ENCODE peak calls at places on chromosome 1, in six cellular contexts. One of them, this sample, is unnamed.

GRCh38 chr1:165905853-165906252 is 78.4 kb downstream of the UCK2 start:
- DNase-seq in hypothalamus: no peak
- DNase-seq in D341Med: no peak
- DNase-seq in iPS DF 19.7: no peak
- DNase-seq in uterus: no peak
- DNase-seq in SW480: no peak
- DNase-seq in this sample: no peak

GRCh38 chr1:58781541-58782307 is 2.1 kb downstream of the JUN start:
- DNase-seq in D341Med: peak
- DNase-seq in SW480: peak
- DNase-seq in uterus: peak
- DNase-seq in iPS DF 19.7: no peak
- DNase-seq in hypothalamus: peak
- DNase-seq in this sample: peak

GRCh38 chr1:27318596-27318995 is 3.4 kb upstream of the TMEM222 start:
- DNase-seq in uterus: no peak
- DNase-seq in iPS DF 19.7: no peak
- DNase-seq in hypothalamus: no peak
- DNase-seq in D341Med: no peak
- DNase-seq in SW480: no peak
- DNase-seq in this sample: no peak

GRCh38 chr1:107405241-107405640 is 264.4 kb downstream of the NTNG1 start:
- DNase-seq in SW480: no peak
- DNase-seq in uterus: no peak
- DNase-seq in D341Med: no peak
- DNase-seq in hypothalamus: no peak
- DNase-seq in iPS DF 19.7: no peak
- DNase-seq in this sample: no peak

GRCh38 chr1:216325946-216326345 is 97.3 kb downstream of the USH2A start:
- DNase-seq in D341Med: no peak
- DNase-seq in hypothalamus: no peak
- DNase-seq in SW480: peak
- DNase-seq in uterus: no peak
- DNase-seq in iPS DF 19.7: no peak
- DNase-seq in this sample: no peak

GRCh38 chr1:47646676-47647075 is 208.8 kb downstream of the FOXD2 start:
- DNase-seq in iPS DF 19.7: no peak
- DNase-seq in uterus: no peak
- DNase-seq in hypothalamus: no peak
- DNase-seq in D341Med: no peak
- DNase-seq in SW480: no peak
- DNase-seq in this sample: no peak

GRCh38 chr1:1908506-1908791 is 6.6 kb upstream of the CALML6 start:
- DNase-seq in hypothalamus: no peak
- DNase-seq in uterus: no peak
- DNase-seq in D341Med: no peak
- DNase-seq in SW480: no peak
- DNase-seq in iPS DF 19.7: no peak
- DNase-seq in this sample: no peak

GRCh38 chr1:6178751-6179563 is 1.2 kb downstream of the CHD5 start:
- DNase-seq in uterus: no peak
- DNase-seq in iPS DF 19.7: no peak
- DNase-seq in D341Med: peak
- DNase-seq in SW480: no peak
- DNase-seq in hypothalamus: no peak
- DNase-seq in this sample: no peak

GRCh38 chr1:110084226-110085078 is 14.0 kb upstream of the ALX3 start:
- DNase-seq in uterus: peak
- DNase-seq in SW480: peak
- DNase-seq in D341Med: no peak
- DNase-seq in iPS DF 19.7: no peak
- DNase-seq in hypothalamus: no peak
- DNase-seq in this sample: peak

GRCh38 chr1:178010674-178011073 is 40.8 kb upstream of the SEC16B start:
- DNase-seq in D341Med: no peak
- DNase-seq in SW480: no peak
- DNase-seq in hypothalamus: no peak
- DNase-seq in uterus: no peak
- DNase-seq in iPS DF 19.7: no peak
- DNase-seq in this sample: no peak

GRCh38 chr1:50976890-50977574 is 7.0 kb downstream of the CDKN2C start:
- DNase-seq in iPS DF 19.7: no peak
- DNase-seq in hypothalamus: peak
- DNase-seq in uterus: peak
- DNase-seq in D341Med: peak
- DNase-seq in SW480: peak
- DNase-seq in this sample: peak

GRCh38 chr1:27990920-27991537 is 31.3 kb downstream of the XKR8 start:
- DNase-seq in SW480: no peak
- DNase-seq in D341Med: no peak
- DNase-seq in iPS DF 19.7: no peak
- DNase-seq in uterus: no peak
- DNase-seq in hypothalamus: no peak
- DNase-seq in this sample: no peak

GRCh38 chr1:206924549-206925115 is 2.9 kb upstream of the FCMR start:
- DNase-seq in SW480: no peak
- DNase-seq in uterus: no peak
- DNase-seq in hypothalamus: no peak
- DNase-seq in iPS DF 19.7: no peak
- DNase-seq in D341Med: no peak
- DNase-seq in this sample: no peak

GRCh38 chr1:180636138-180636537 is 4.3 kb downstream of the XPR1 start:
- DNase-seq in SW480: no peak
- DNase-seq in D341Med: peak
- DNase-seq in uterus: no peak
- DNase-seq in hypothalamus: no peak
- DNase-seq in iPS DF 19.7: no peak
- DNase-seq in this sample: no peak

GRCh38 chr1:166283600-166283999 is 116.8 kb upstream of the FAM78B start:
- DNase-seq in hypothalamus: no peak
- DNase-seq in iPS DF 19.7: no peak
- DNase-seq in uterus: no peak
- DNase-seq in D341Med: no peak
- DNase-seq in SW480: no peak
- DNase-seq in this sample: no peak

GRCh38 chr1:154863702-154864174 is 6.3 kb downstream of the KCNN3 start:
- DNase-seq in SW480: peak
- DNase-seq in D341Med: peak
- DNase-seq in uterus: no peak
- DNase-seq in iPS DF 19.7: no peak
- DNase-seq in hypothalamus: no peak
- DNase-seq in this sample: no peak

GRCh38 chr1:225896937-225897549 is 8.1 kb upstream of the LEFTY1 start:
- DNase-seq in hypothalamus: no peak
- DNase-seq in uterus: no peak
- DNase-seq in iPS DF 19.7: no peak
- DNase-seq in SW480: peak
- DNase-seq in D341Med: no peak
- DNase-seq in this sample: peak

GRCh38 chr1:111706921-111707320 is 32.3 kb downstream of the INKA2 start:
- DNase-seq in uterus: no peak
- DNase-seq in D341Med: no peak
- DNase-seq in iPS DF 19.7: no peak
- DNase-seq in hypothalamus: no peak
- DNase-seq in SW480: no peak
- DNase-seq in this sample: no peak

GRCh38 chr1:33169290-33170055 is 12.4 kb downstream of the TRIM62 start:
- DNase-seq in uterus: no peak
- DNase-seq in iPS DF 19.7: no peak
- DNase-seq in D341Med: no peak
- DNase-seq in SW480: no peak
- DNase-seq in hypothalamus: no peak
- DNase-seq in this sample: no peak

GRCh38 chr1:214386747-214387146 is 105.8 kb downstream of the SMYD2 start:
- DNase-seq in SW480: peak
- DNase-seq in D341Med: no peak
- DNase-seq in iPS DF 19.7: no peak
- DNase-seq in hypothalamus: no peak
- DNase-seq in uterus: no peak
- DNase-seq in this sample: no peak

GRCh38 chr1:46691997-46692790 is 20.5 kb downstream of the TEX38 start:
- DNase-seq in hypothalamus: no peak
- DNase-seq in iPS DF 19.7: no peak
- DNase-seq in D341Med: no peak
- DNase-seq in SW480: no peak
- DNase-seq in uterus: no peak
- DNase-seq in this sample: no peak

GRCh38 chr1:98101364-98101763 is 180.5 kb upstream of the DPYD start:
- DNase-seq in hypothalamus: no peak
- DNase-seq in iPS DF 19.7: no peak
- DNase-seq in uterus: no peak
- DNase-seq in SW480: no peak
- DNase-seq in D341Med: no peak
- DNase-seq in this sample: no peak

GRCh38 chr1:24186993-24187790 is at the start of gene IFNLR1:
- DNase-seq in uterus: peak
- DNase-seq in hypothalamus: no peak
- DNase-seq in D341Med: peak
- DNase-seq in iPS DF 19.7: no peak
- DNase-seq in SW480: peak
- DNase-seq in this sample: peak

GRCh38 chr1:117534995-117535467 is 70.8 kb upstream of the TENT5C start:
- DNase-seq in D341Med: peak
- DNase-seq in hypothalamus: no peak
- DNase-seq in iPS DF 19.7: peak
- DNase-seq in SW480: peak
- DNase-seq in uterus: no peak
- DNase-seq in this sample: peak

GRCh38 chr1:18064564-18064963 is 43.0 kb upstream of the IGSF21 start:
- DNase-seq in hypothalamus: no peak
- DNase-seq in SW480: no peak
- DNase-seq in iPS DF 19.7: no peak
- DNase-seq in uterus: no peak
- DNase-seq in D341Med: no peak
- DNase-seq in this sample: no peak

GRCh38 chr1:35637401-35637809 is 3.9 kb downstream of the PSMB2 start:
- DNase-seq in uterus: no peak
- DNase-seq in hypothalamus: no peak
- DNase-seq in D341Med: no peak
- DNase-seq in iPS DF 19.7: no peak
- DNase-seq in SW480: peak
- DNase-seq in this sample: peak

GRCh38 chr1:147509786-147510360 is 31.4 kb upstream of the BCL9 start:
- DNase-seq in iPS DF 19.7: no peak
- DNase-seq in SW480: no peak
- DNase-seq in hypothalamus: no peak
- DNase-seq in D341Med: peak
- DNase-seq in uterus: peak
- DNase-seq in this sample: no peak

GRCh38 chr1:11858968-11859871 is 475 bp upstream of the NPPB start:
- DNase-seq in D341Med: no peak
- DNase-seq in SW480: peak
- DNase-seq in hypothalamus: no peak
- DNase-seq in iPS DF 19.7: no peak
- DNase-seq in uterus: peak
- DNase-seq in this sample: peak

GRCh38 chr1:29962831-29963247 is 726.5 kb downstream of the PTPRU start:
- DNase-seq in iPS DF 19.7: no peak
- DNase-seq in D341Med: no peak
- DNase-seq in uterus: no peak
- DNase-seq in hypothalamus: no peak
- DNase-seq in SW480: peak
- DNase-seq in this sample: no peak

GRCh38 chr1:205228052-205228451 is 306 bp downstream of the TMCC2 start:
- DNase-seq in hypothalamus: no peak
- DNase-seq in iPS DF 19.7: no peak
- DNase-seq in uterus: no peak
- DNase-seq in SW480: peak
- DNase-seq in D341Med: no peak
- DNase-seq in this sample: no peak

GRCh38 chr1:234659538-234659937 is 49.6 kb upstream of the IRF2BP2 start:
- DNase-seq in uterus: no peak
- DNase-seq in D341Med: no peak
- DNase-seq in iPS DF 19.7: no peak
- DNase-seq in SW480: peak
- DNase-seq in hypothalamus: no peak
- DNase-seq in this sample: no peak

GRCh38 chr1:177723533-177723932 is 246.3 kb downstream of the SEC16B start:
- DNase-seq in hypothalamus: no peak
- DNase-seq in iPS DF 19.7: no peak
- DNase-seq in uterus: no peak
- DNase-seq in SW480: no peak
- DNase-seq in D341Med: no peak
- DNase-seq in this sample: no peak

GRCh38 chr1:62327360-62328051 is 8.3 kb upstream of the KANK4 start:
- DNase-seq in hypothalamus: no peak
- DNase-seq in uterus: no peak
- DNase-seq in SW480: no peak
- DNase-seq in iPS DF 19.7: no peak
- DNase-seq in D341Med: no peak
- DNase-seq in this sample: no peak

GRCh38 chr1:53071167-53071865 is 9.3 kb downstream of the PODN start:
- DNase-seq in hypothalamus: no peak
- DNase-seq in D341Med: peak
- DNase-seq in uterus: peak
- DNase-seq in SW480: no peak
- DNase-seq in iPS DF 19.7: no peak
- DNase-seq in this sample: no peak

GRCh38 chr1:82560566-82560965 is 759.8 kb downstream of the ADGRL2 start:
- DNase-seq in uterus: no peak
- DNase-seq in iPS DF 19.7: no peak
- DNase-seq in D341Med: no peak
- DNase-seq in hypothalamus: no peak
- DNase-seq in SW480: no peak
- DNase-seq in this sample: no peak

GRCh38 chr1:74470936-74471335 is 41.5 kb downstream of the LRRC53 start:
- DNase-seq in uterus: no peak
- DNase-seq in hypothalamus: no peak
- DNase-seq in iPS DF 19.7: no peak
- DNase-seq in D341Med: no peak
- DNase-seq in SW480: no peak
- DNase-seq in this sample: no peak